ENCODE peak calls at places on chromosome 10, in eight cellular contexts. L is NB4; X is HFFc6; G is GM06990; Z is ovary; K is Peyer's patch; W is sigmoid colon; C is CD8-positive, alpha-beta T cell. P is an unnamed sample.
A peak's percentile ranks its signal among the peaks of the same experiment; 100 is the strongest.

GRCh38 chr10:102226542-102226870 is 407 bp downstream of the ELOVL3 start:
- DNase-seq in L (no peak), X (no peak), G (no peak), Z (no peak), K (no peak), W (no peak), C (no peak), P (no peak)

GRCh38 chr10:78772083-78772482 is 296.7 kb upstream of the ZMIZ1 start:
- DNase-seq in L (no peak), X (no peak), G (no peak), Z (no peak), K (no peak), W (no peak), C (no peak), P (no peak)

GRCh38 chr10:86918022-86918471 is 39.4 kb downstream of the MMRN2 start:
- DNase-seq in L (no peak), X (peak; percentile 16), G (no peak), Z (no peak), K (no peak), W (no peak), C (no peak), P (no peak)

GRCh38 chr10:80474920-80475319 is 20.8 kb downstream of the TSPAN14 start:
- DNase-seq in L (no peak), X (no peak), G (no peak), Z (no peak), K (peak; percentile 26), W (no peak), C (no peak), P (peak; percentile 14)

GRCh38 chr10:34698248-34698831 is 116.8 kb downstream of the PARD3 start:
- DNase-seq in L (no peak), X (no peak), G (no peak), Z (no peak), K (no peak), W (no peak), C (no peak), P (no peak)

GRCh38 chr10:124025638-124026336 is 67.6 kb downstream of the CHST15 start:
- DNase-seq in L (peak; percentile 25), X (peak; percentile 44), G (no peak), Z (no peak), K (peak; percentile 62), W (no peak), C (no peak), P (peak; percentile 63)

GRCh38 chr10:11865561-11865960 is 42.4 kb downstream of the PROSER2 start:
- DNase-seq in L (no peak), X (no peak), G (no peak), Z (no peak), K (no peak), W (peak; percentile 43), C (no peak), P (no peak)

GRCh38 chr10:103812431-103812830 is 42.9 kb downstream of the SH3PXD2A start:
- DNase-seq in L (no peak), X (no peak), G (no peak), Z (no peak), K (no peak), W (no peak), C (no peak), P (no peak)

GRCh38 chr10:101052285-101052684 is 9.5 kb upstream of the KAZALD1 start:
- DNase-seq in L (no peak), X (peak; percentile 83), G (no peak), Z (no peak), K (no peak), W (no peak), C (no peak), P (no peak)

GRCh38 chr10:14074062-14074884 is 256.5 kb downstream of the FRMD4A start:
- DNase-seq in L (no peak), X (peak; percentile 100), G (no peak), Z (peak; percentile 74), K (peak; percentile 79), W (peak; percentile 94), C (no peak), P (no peak)

GRCh38 chr10:3102721-3103410 is 35.5 kb downstream of the PFKP start:
- DNase-seq in L (no peak), X (no peak), G (no peak), Z (no peak), K (no peak), W (peak; percentile 84), C (no peak), P (no peak)

GRCh38 chr10:69455009-69455763 is 3.9 kb downstream of the TSPAN15 start:
- DNase-seq in L (no peak), X (no peak), G (no peak), Z (no peak), K (no peak), W (peak; percentile 37), C (no peak), P (no peak)

GRCh38 chr10:92868557-92868956 is 20.2 kb downstream of the EXOC6 start:
- DNase-seq in L (no peak), X (no peak), G (no peak), Z (no peak), K (no peak), W (no peak), C (no peak), P (no peak)

GRCh38 chr10:11678074-11678793 is 63.9 kb upstream of the ECHDC3 start:
- DNase-seq in L (peak; percentile 2), X (peak; percentile 16), G (peak; percentile 88), Z (no peak), K (peak; percentile 88), W (peak; percentile 55), C (no peak), P (no peak)

DNA sequence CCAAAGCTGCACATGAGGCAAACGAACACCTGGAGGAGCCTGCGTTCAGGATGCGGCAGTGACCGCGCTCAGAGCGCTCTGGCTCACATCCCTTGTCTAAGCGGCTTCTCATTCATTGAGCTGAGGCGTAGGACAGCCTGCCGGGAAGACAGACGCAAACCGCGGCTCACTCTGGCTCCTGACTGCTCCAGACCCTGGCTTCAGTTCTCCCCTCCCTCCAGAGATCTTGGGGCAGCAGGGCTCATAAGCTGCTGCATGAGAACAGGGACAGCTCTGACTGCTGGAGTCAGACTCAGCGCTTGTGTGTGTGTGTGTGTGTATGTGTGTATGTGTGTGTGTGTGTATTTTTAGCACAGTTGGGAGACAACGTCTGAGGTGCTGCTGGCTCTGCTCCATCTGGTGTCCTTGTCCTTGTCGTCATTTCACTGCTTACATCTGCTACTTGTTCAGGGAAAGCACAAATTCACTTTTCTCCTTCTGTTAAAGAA is 15.8 kb upstream of the LYZL2 start:
- DNase-seq in L (no peak), X (peak; percentile 51), G (no peak), Z (no peak), K (no peak), W (peak; percentile 74), C (no peak), P (no peak)
- TF ChIP-seq CTCF in L (no peak), X (peak; percentile 22), G (no peak), Z (no peak), K (no peak), W (no peak), C (no peak), P (no peak)

GRCh38 chr10:112183329-112184051 is at the start of gene GPAM:
- DNase-seq in L (peak; percentile 94), X (peak; percentile 88), G (peak; percentile 96), Z (peak; percentile 94), K (peak; percentile 98), W (peak; percentile 96), C (peak; percentile 100), P (peak; percentile 92)
- TF ChIP-seq CTCF in L (no peak), X (no peak), G (no peak), Z (no peak), K (peak; percentile 7), W (no peak), C (no peak), P (no peak)

GRCh38 chr10:114384601-114385000 is 19.7 kb downstream of the AFAP1L2 start:
- DNase-seq in L (no peak), X (no peak), G (no peak), Z (no peak), K (no peak), W (peak; percentile 52), C (no peak), P (no peak)

GRCh38 chr10:114387784-114388183 is 16.5 kb downstream of the AFAP1L2 start:
- DNase-seq in L (no peak), X (no peak), G (no peak), Z (no peak), K (no peak), W (peak; percentile 26), C (no peak), P (no peak)

GRCh38 chr10:114388275-114388674 is 16.0 kb downstream of the AFAP1L2 start:
- DNase-seq in L (peak; percentile 49), X (no peak), G (peak; percentile 51), Z (no peak), K (no peak), W (no peak), C (no peak), P (no peak)

GRCh38 chr10:114384181-114384580 is 20.1 kb downstream of the AFAP1L2 start:
- DNase-seq in L (no peak), X (no peak), G (no peak), Z (no peak), K (no peak), W (peak; percentile 68), C (no peak), P (no peak)

DNA sequence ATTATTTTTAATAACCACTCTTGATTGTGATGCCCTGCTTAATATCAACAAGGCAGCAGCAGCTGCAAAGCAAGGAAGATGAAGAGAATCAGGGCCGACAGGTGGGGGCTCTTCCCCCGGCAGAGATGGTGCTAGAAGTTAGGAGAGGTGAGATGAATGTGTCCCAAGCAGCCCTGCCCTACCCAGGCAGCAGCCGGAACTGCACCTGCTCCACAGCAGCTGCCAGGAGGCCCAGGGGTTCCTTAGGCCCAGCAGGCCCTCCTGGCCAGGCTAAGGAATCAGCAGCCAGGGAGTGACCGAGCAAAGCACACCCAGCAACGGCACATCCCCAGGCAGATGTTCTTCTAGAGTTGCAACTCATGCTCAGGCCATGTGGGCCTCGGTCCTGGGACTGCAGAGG is 17.9 kb downstream of the AFAP1L2 start:
- DNase-seq in L (no peak), X (no peak), G (no peak), Z (no peak), K (no peak), W (peak; percentile 45), C (no peak), P (no peak)
- TF ChIP-seq CTCF in L (no peak), X (no peak), G (no peak), Z (no peak), K (no peak), W (no peak), C (no peak), P (no peak)

DNA sequence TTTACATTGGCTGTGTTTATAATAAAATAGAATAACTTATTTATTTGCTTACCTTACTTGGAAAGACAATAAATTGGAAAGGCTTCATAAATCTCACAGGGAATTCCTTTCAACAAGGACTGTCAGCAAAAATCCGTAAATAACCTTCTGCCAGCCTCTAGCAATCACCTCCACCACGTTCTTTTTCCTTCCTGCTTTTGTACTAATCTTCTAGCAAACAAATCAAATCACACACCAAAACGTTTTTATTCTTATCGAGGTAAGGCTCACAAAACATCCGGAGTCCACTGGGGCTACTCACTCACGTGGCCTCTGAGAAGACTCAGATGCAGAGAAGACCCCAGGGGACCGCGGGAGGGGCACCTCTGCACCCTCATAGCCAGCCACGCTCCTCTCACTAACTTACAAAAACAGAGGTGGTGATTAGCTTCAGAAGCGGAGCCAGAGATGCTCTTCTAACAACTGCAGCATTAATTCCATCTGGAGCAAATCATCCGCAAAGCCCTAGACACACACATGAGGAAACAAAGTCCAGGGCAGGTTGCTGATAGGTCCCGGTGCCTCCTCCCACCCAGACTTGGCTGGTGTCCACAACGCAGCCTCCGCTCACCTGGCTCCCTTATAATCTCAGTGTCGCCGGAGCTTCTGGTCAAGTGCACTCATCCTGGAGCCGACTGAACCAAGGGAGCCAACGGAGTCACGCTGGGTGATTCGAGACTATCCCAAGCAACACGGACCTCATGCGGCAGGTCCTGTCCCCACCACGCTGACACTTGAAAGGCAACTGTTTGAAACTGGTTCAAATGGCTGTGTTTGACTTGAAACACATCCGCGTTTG is 22.5 kb downstream of the CTBP2 start:
- DNase-seq in L (no peak), X (no peak), G (no peak), Z (no peak), K (peak; percentile 85), W (no peak), C (no peak), P (no peak)
- TF ChIP-seq CTCF in L (no peak), X (no peak), G (no peak), Z (no peak), K (no peak), W (no peak), C (no peak), P (no peak)

P was measured in CD14-positive monocyte.